ENCODE peak calls at places on chromosomes 7 and 10, in six cellular contexts. E, N, D, Q, S and C are unnamed samples.

GRCh38 chr7:97317575-97317974 is 200.1 kb downstream of the SDHAF3 start:
- DNase-seq in E (no peak), N (no peak), D (no peak), Q (no peak), S (no peak), C (no peak)

GRCh38 chr10:126387931-126388911 is at the start of gene ADAM12:
- DNase-seq in E (peak), N (peak), D (peak), Q (peak), S (no peak), C (peak)

GRCh38 chr7:92010215-92010614 is 69.6 kb downstream of the AKAP9 start:
- DNase-seq in E (no peak), N (no peak), D (no peak), Q (no peak), S (no peak), C (no peak)

GRCh38 chr7:66150471-66150870 is 35.8 kb downstream of the CRCP start:
- DNase-seq in E (peak), N (peak), D (peak), Q (no peak), S (peak), C (peak)

GRCh38 chr7:24609059-24609458 is 35.8 kb downstream of the PALS2 start:
- DNase-seq in E (no peak), N (peak), D (no peak), Q (no peak), S (no peak), C (peak)

GRCh38 chr10:107708981-107709380 is 544.5 kb upstream of the SORCS1 start:
- DNase-seq in E (no peak), N (no peak), D (no peak), Q (no peak), S (no peak), C (no peak)

GRCh38 chr7:110386914-110387313 is 704.0 kb upstream of the LRRN3 start:
- DNase-seq in E (peak), N (peak), D (no peak), Q (no peak), S (no peak), C (peak)

GRCh38 chr7:69109879-69110278 is 488.4 kb upstream of the AUTS2 start:
- DNase-seq in E (no peak), N (no peak), D (no peak), Q (no peak), S (no peak), C (no peak)

GRCh38 chr7:135707570-135707966 is 20.4 kb downstream of the SLC13A4 start:
- DNase-seq in E (no peak), N (no peak), D (no peak), Q (no peak), S (no peak), C (no peak)

GRCh38 chr7:111103678-111104274 is 12.8 kb downstream of the LRRN3 start:
- DNase-seq in E (no peak), N (no peak), D (no peak), Q (no peak), S (no peak), C (no peak)

GRCh38 chr7:75804004-75804403 is 9.6 kb downstream of the CCL24 start:
- DNase-seq in E (no peak), N (no peak), D (no peak), Q (no peak), S (no peak), C (no peak)
- TF ChIP-seq CTCF in E (no peak), N (no peak), D (no peak), Q (no peak), S (no peak), C (no peak)

GRCh38 chr7:98358706-98359105 is 42.2 kb downstream of the BAIAP2L1 start:
- DNase-seq in E (no peak), N (no peak), D (no peak), Q (no peak), S (no peak), C (no peak)
- TF ChIP-seq CTCF in E (no peak), N (no peak), D (no peak), Q (no peak), S (no peak), C (no peak)

GRCh38 chr7:100190059-100190711 is 12.5 kb downstream of the STAG3 start:
- DNase-seq in E (peak), N (peak), D (no peak), Q (no peak), S (no peak), C (peak)

GRCh38 chr7:100192951-100193350 is 15.2 kb downstream of the STAG3 start:
- DNase-seq in E (no peak), N (no peak), D (no peak), Q (no peak), S (no peak), C (no peak)

GRCh38 chr7:100191775-100192174 is 14.1 kb downstream of the STAG3 start:
- DNase-seq in E (peak), N (peak), D (no peak), Q (no peak), S (no peak), C (peak)

DNA sequence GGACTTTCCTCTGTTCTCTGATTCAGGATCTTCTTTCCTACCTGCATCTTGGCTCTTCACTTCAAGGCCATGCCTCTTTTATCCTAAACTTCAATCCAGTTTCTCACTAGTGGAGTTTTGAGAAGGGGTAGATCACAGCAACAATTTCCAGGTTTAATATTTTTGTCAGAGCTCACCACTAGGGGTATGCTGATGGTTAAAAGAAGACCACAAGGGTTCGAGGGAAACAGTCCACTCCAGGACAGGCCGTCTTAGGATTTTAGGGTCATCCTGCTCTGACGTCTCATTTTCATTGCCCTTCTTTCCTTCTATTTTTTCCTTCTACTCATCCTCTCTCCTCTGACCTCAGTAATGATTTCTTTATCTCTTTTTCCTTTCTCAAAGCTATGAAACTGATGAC is 11.3 kb downstream of the STAG3 start:
- DNase-seq in E (no peak), N (no peak), D (no peak), Q (no peak), S (no peak), C (no peak)
- TF ChIP-seq CTCF in E (peak), N (no peak), D (no peak), Q (peak), S (no peak), C (peak)

GRCh38 chr7:134016223-134016941 is 110.8 kb upstream of the LRGUK start:
- DNase-seq in E (no peak), N (peak), D (no peak), Q (no peak), S (no peak), C (peak)
- TF ChIP-seq CTCF in E (peak), N (peak), D (peak), Q (peak), S (peak), C (peak)

GRCh38 chr10:34522542-34522941 is 292.6 kb downstream of the PARD3 start:
- DNase-seq in E (no peak), N (peak), D (no peak), Q (no peak), S (no peak), C (peak)
- TF ChIP-seq CTCF in E (peak), N (peak), D (peak), Q (peak), S (no peak), C (peak)

DNA sequence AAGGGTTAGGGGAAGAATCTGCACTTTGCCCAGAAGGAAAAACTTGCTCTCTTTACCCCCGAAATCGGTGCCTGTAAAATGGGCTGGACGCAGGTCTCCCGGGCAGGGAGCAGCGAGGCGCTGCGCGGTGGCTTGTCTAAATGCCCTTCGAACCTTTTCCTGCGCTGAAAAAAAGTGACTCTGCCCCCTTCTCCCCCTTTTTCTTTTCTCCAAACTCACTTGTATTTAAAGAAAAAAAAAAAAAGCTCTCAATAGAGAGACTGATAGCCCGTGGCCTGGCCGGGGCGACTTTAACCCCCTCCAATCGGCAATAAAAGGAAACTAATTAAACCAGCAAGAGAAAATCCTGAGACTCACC is 286 bp downstream of the SP8 start:
- DNase-seq in E (no peak), N (no peak), D (no peak), Q (no peak), S (no peak), C (no peak)
- TF ChIP-seq CTCF in E (no peak), N (no peak), D (no peak), Q (no peak), S (no peak), C (no peak)

DNA sequence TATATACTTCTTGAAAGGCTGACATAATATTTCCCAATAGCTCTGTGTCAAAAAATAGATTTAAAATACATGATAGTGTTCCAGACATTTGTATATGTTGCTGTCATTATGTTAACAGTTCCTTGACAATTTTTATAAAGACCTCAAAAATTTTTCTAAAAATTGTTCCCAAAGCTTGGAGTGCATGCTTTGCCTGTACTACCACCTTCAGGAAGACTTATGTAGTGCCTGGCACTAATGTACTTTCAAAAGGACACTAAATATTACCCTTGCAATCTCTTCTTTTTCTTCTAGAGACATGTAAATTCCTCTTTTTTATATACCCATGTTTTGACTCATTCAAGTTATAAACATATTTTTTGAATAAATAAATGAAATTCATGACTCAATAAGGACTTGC is 48.0 kb upstream of the SP8 start:
- DNase-seq in E (no peak), N (no peak), D (no peak), Q (no peak), S (no peak), C (no peak)
- TF ChIP-seq CTCF in E (peak), N (no peak), D (no peak), Q (peak), S (no peak), C (no peak)

DNA sequence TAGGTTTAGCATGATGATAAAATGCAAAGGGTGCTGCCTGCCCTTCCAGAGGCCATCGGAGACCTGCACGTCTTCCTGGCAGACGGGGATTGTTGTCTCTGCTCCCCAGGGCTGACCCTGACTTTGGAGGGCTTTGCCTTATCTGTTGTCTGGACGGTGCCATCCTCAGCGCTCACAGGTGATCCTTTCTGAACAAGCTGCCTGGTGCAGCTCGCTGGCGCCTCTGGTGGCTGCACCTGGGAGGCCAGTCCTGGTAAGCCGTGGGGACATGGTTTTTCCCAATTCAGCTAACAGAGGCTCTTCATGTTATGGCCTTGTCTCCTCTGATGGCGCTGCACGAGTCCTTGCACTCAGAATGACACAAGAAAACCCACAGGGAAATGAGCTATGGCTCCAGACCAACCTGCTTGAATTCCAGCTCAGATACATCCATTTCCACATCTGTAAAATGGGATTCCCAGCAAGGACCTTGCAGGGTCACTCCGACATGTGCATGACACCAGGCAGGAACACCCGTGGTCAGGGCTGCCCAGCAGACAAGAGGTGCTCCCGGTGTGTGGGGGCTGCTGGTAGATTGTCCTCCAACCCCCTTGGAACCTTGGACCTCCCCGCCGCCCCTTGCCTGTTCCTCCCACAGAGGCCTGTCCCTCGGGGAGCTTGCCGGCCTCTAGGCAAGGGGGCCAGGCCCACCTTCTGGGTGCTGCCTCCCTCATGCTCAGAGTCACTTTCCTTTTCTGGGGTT is 50.4 kb upstream of the SHH start:
- DNase-seq in E (no peak), N (no peak), D (no peak), Q (no peak), S (no peak), C (no peak)
- TF ChIP-seq CTCF in E (peak), N (no peak), D (no peak), Q (peak), S (no peak), C (peak)